ENCODE peak calls at places on chromosomes 11 and 22, in eight cellular contexts. J, Q, L, T, I, R, O and V are unnamed samples.

GRCh38 chr22:34975721-34976120 is 90.2 kb upstream of the ISX start:
- DNase-seq in I (no peak), Q (no peak), R (no peak), J (no peak), O (no peak), L (no peak), T (no peak), V (no peak)

GRCh38 chr11:123559418-123559817 is 95.0 kb downstream of the SCN3B start:
- DNase-seq in T (peak; percentile 74), Q (peak; percentile 36), L (peak; percentile 51), O (no peak), J (no peak), R (no peak), I (no peak), V (no peak)

GRCh38 chr11:128544625-128545024 is 42.7 kb downstream of the ETS1 start:
- DNase-seq in I (no peak), J (no peak), Q (peak; percentile 56), R (no peak), T (peak; percentile 16), L (peak; percentile 74), O (no peak), V (no peak)

GRCh38 chr22:19058713-19059451 is 63.3 kb downstream of the DGCR2 start:
- DNase-seq in J (no peak), R (no peak), O (no peak), Q (no peak), L (no peak), T (no peak), I (no peak), V (no peak)

GRCh38 chr22:43173566-43173965 is 13.4 kb downstream of the TTLL12 start:
- DNase-seq in L (no peak), I (no peak), Q (no peak), R (no peak), O (no peak), T (no peak), J (no peak), V (no peak)

GRCh38 chr11:95459268-95460040 is 228.5 kb upstream of the SESN3 start:
- DNase-seq in Q (no peak), L (peak; percentile 91), I (no peak), T (peak; percentile 64), J (no peak), O (no peak), R (no peak), V (no peak)

GRCh38 chr11:61688368-61689163 is 8.4 kb downstream of the DAGLA start:
- DNase-seq in T (peak; percentile 87), Q (peak; percentile 92), L (peak; percentile 88), O (peak; percentile 64), J (no peak), R (peak; percentile 74), I (no peak), V (no peak)

GRCh38 chr11:34262601-34263081 is 95.2 kb downstream of the ABTB2 start:
- DNase-seq in J (no peak), I (no peak), L (no peak), O (peak; percentile 40), Q (no peak), R (no peak), T (no peak), V (no peak)

GRCh38 chr11:27211370-27212127 is 151.5 kb downstream of the CCDC34 start:
- DNase-seq in I (no peak), T (peak; percentile 43), R (no peak), O (no peak), Q (no peak), L (no peak), J (no peak), V (peak; percentile 39)

GRCh38 chr11:33970984-33971466 is 79.1 kb upstream of the LMO2 start:
- DNase-seq in O (peak; percentile 13), L (peak; percentile 81), R (peak; percentile 29), T (peak; percentile 83), J (no peak), I (peak; percentile 4), Q (peak; percentile 80), V (peak; percentile 40)

GRCh38 chr11:2304156-2305139 is 2.6 kb downstream of the TSPAN32 start:
- DNase-seq in I (no peak), J (no peak), R (no peak), T (no peak), O (no peak), L (no peak), Q (peak; percentile 54), V (no peak)

GRCh38 chr11:3231851-3232744 is at the start of gene MRGPRE:
- DNase-seq in L (peak; percentile 18), I (no peak), J (no peak), T (peak; percentile 58), R (no peak), O (no peak), Q (peak; percentile 63), V (peak; percentile 77)

GRCh38 chr11:28366549-28367341 is 258.6 kb downstream of the METTL15 start:
- DNase-seq in I (no peak), R (no peak), T (no peak), O (no peak), Q (peak; percentile 20), J (no peak), L (peak; percentile 74), V (no peak)

GRCh38 chr11:62399172-62399867 is 19.5 kb upstream of the SCGB1A1 start:
- DNase-seq in T (peak; percentile 46), L (peak; percentile 65), Q (no peak), R (no peak), J (no peak), O (no peak), I (no peak), V (no peak)

GRCh38 chr22:43004362-43005035 is 10.4 kb downstream of the PACSIN2 start:
- DNase-seq in I (no peak), O (no peak), Q (peak; percentile 73), L (peak; percentile 58), T (peak; percentile 79), J (no peak), R (peak; percentile 81), V (no peak)

GRCh38 chr11:119340335-119341221 is at the start of gene C1QTNF5:
- DNase-seq in R (no peak), T (peak; percentile 72), L (peak; percentile 85), O (no peak), I (no peak), J (no peak), Q (peak; percentile 83), V (no peak)

GRCh38 chr11:72602250-72602904 is 71.8 kb downstream of the PDE2A start:
- DNase-seq in Q (no peak), L (no peak), O (no peak), R (no peak), T (no peak), J (no peak), I (no peak), V (no peak)

GRCh38 chr22:37711490-37711889 is 14.6 kb downstream of the TRIOBP start:
- DNase-seq in L (no peak), I (no peak), O (no peak), Q (no peak), J (no peak), T (no peak), R (no peak), V (no peak)

GRCh38 chr22:37138879-37139561 is 10.7 kb downstream of the IL2RB start:
- DNase-seq in L (no peak), J (no peak), T (no peak), R (no peak), Q (no peak), O (no peak), I (no peak), V (no peak)

GRCh38 chr22:23565288-23565941 is 14.7 kb downstream of the IGLL1 start:
- DNase-seq in R (no peak), T (no peak), Q (no peak), I (no peak), J (no peak), L (no peak), O (no peak), V (peak; percentile 56)

GRCh38 chr11:69230856-69231425 is 63.0 kb upstream of the MYEOV start:
- DNase-seq in L (no peak), R (no peak), T (no peak), Q (no peak), O (no peak), I (no peak), J (no peak), V (no peak)

GRCh38 chr11:24635588-24636290 is 138.9 kb downstream of the LUZP2 start:
- DNase-seq in Q (no peak), O (no peak), T (peak; percentile 7), L (no peak), J (no peak), I (no peak), R (no peak), V (no peak)

GRCh38 chr11:121199516-121199915 is 93.1 kb upstream of the SC5D start:
- DNase-seq in O (no peak), Q (no peak), J (no peak), T (no peak), I (no peak), R (no peak), L (no peak), V (no peak)

GRCh38 chr22:41687901-41688364 is 734 bp downstream of the SNU13 start:
- DNase-seq in T (peak; percentile 62), L (peak; percentile 36), Q (no peak), J (no peak), R (no peak), I (no peak), O (no peak), V (no peak)